ENCODE peak calls at places on chromosomes 1 and 21, in five cellular contexts. A is CD4-positive, CD25-positive, alpha-beta regulatory T cell; W is pons; R is activated naive CD8-positive, alpha-beta T cell treated with anti-CD3 and anti-CD28 coated beads, Interleukin-2, amount 10 ng/mL, durations not matched to agents 7 days and 5 days; E is adrenal gland. I is an unnamed sample.

GRCh38 chr1:22343456-22344426 is 107.9 kb upstream of the ZBTB40 start:
- DNase-seq in A (no peak), W (no peak), R (no peak), E (no peak), I (no peak)

GRCh38 chr21:46483300-46484295 is 24.9 kb downstream of the DIP2A start:
- DNase-seq in A (no peak), W (no peak), R (no peak), E (no peak), I (no peak)

GRCh38 chr1:25342846-25343245 is 4.7 kb downstream of the TMEM50A start:
- DNase-seq in A (no peak), W (no peak), R (no peak), E (no peak), I (no peak)

GRCh38 chr1:165753934-165754333 is 14.7 kb downstream of the TMCO1 start:
- DNase-seq in A (no peak), W (no peak), R (no peak), E (no peak), I (no peak)

GRCh38 chr1:161185282-161185682 is 8.0 kb upstream of the B4GALT3 start:
- DNase-seq in A (peak; percentile 87), W (peak; percentile 91), R (peak; percentile 63), E (peak; percentile 64), I (peak; percentile 48)

GRCh38 chr1:26263212-26263611 is 16.7 kb upstream of the SH3BGRL3 start:
- DNase-seq in A (no peak), W (no peak), R (no peak), E (no peak), I (no peak)

GRCh38 chr1:192592981-192593683 is 17.6 kb downstream of the RGS1 start:
- DNase-seq in A (no peak), W (no peak), R (no peak), E (no peak), I (no peak)

GRCh38 chr1:174021611-174022079 is 512 bp downstream of the RC3H1 start:
- DNase-seq in A (peak; percentile 23), W (peak; percentile 24), R (no peak), E (peak; percentile 51), I (peak; percentile 6)

GRCh38 chr21:39004776-39005605 is 178.3 kb downstream of the PSMG1 start:
- DNase-seq in A (no peak), W (peak; percentile 75), R (no peak), E (no peak), I (no peak)

GRCh38 chr1:71592646-71593274 is 511.9 kb upstream of the ZRANB2 start:
- DNase-seq in A (no peak), W (no peak), R (no peak), E (no peak), I (no peak)

GRCh38 chr1:41086921-41087320 is 65.4 kb upstream of the SLFNL1 start:
- DNase-seq in A (no peak), W (no peak), R (no peak), E (no peak), I (no peak)

GRCh38 chr1:97632776-97633175 is 288.1 kb downstream of the DPYD start:
- DNase-seq in A (no peak), W (no peak), R (no peak), E (no peak), I (no peak)

GRCh38 chr1:29166291-29166878 is 15.3 kb downstream of the SRSF4 start:
- DNase-seq in A (no peak), W (no peak), R (peak; percentile 30), E (no peak), I (no peak)

GRCh38 chr21:45464309-45464708 is 59.3 kb downstream of the COL18A1 start:
- DNase-seq in A (no peak), W (no peak), R (no peak), E (no peak), I (no peak)

GRCh38 chr1:167915528-167916102 is 1.7 kb upstream of the ADCY10 start:
- DNase-seq in A (no peak), W (no peak), R (no peak), E (no peak), I (no peak)

GRCh38 chr1:224498574-224499170 is 64.1 kb upstream of the WDR26 start:
- DNase-seq in A (no peak), W (no peak), R (no peak), E (no peak), I (no peak)

GRCh38 chr1:171468120-171468790 is 17.1 kb upstream of the PRRC2C start:
- DNase-seq in A (no peak), W (no peak), R (no peak), E (no peak), I (no peak)

GRCh38 chr1:178102218-178102617 is 8.3 kb downstream of the RASAL2 start:
- DNase-seq in A (no peak), W (no peak), R (no peak), E (no peak), I (no peak)

GRCh38 chr21:42055425-42055824 is 15.7 kb upstream of the UMODL1 start:
- DNase-seq in A (no peak), W (no peak), R (no peak), E (no peak), I (no peak)

GRCh38 chr1:42941640-42942330 is 16.9 kb downstream of the SLC2A1 start:
- DNase-seq in A (no peak), W (no peak), R (no peak), E (peak; percentile 52), I (no peak)

GRCh38 chr1:26771643-26772321 is 16.0 kb upstream of the PIGV start:
- DNase-seq in A (no peak), W (no peak), R (no peak), E (no peak), I (no peak)

GRCh38 chr1:154583691-154584212 is 16.2 kb downstream of the CHRNB2 start:
- DNase-seq in A (no peak), W (no peak), R (no peak), E (no peak), I (no peak)

GRCh38 chr1:168285419-168285790 is 4.7 kb downstream of the TBX19 start:
- DNase-seq in A (no peak), W (no peak), R (no peak), E (no peak), I (no peak)

GRCh38 chr21:42097860-42098259 is 26.7 kb downstream of the UMODL1 start:
- DNase-seq in A (no peak), W (peak; percentile 52), R (no peak), E (peak; percentile 84), I (no peak)

GRCh38 chr1:15538750-15539149 is 12.1 kb downstream of the DNAJC16 start:
- DNase-seq in A (no peak), W (no peak), R (no peak), E (no peak), I (no peak)

GRCh38 chr1:172640146-172640545 is 18.8 kb upstream of the FASLG start:
- DNase-seq in A (no peak), W (no peak), R (no peak), E (no peak), I (no peak)

GRCh38 chr21:34792504-34793089 is 123.8 kb downstream of the CLIC6 start:
- DNase-seq in A (no peak), W (no peak), R (no peak), E (no peak), I (no peak)

GRCh38 chr21:44817914-44818635 is at the start of gene SUMO3:
- DNase-seq in A (peak; percentile 90), W (peak; percentile 64), R (peak; percentile 99), E (peak; percentile 82), I (peak; percentile 80)

I was measured in activated T-helper 9 cell treated with anti-CD3 and anti-CD28 coated beads, Interleukin-2, amount 50 U/mL, for 16 hours.